ENCODE peak calls at places on chromosomes 16 and 17, in nine cellular contexts. W, T, D, M, X, U, H, Q and Y are unnamed samples.
A peak's percentile ranks its signal among the peaks of the same experiment; 100 is the strongest.

GRCh38 chr17:74147966-74148365 is 55.5 kb upstream of the RPL38 start:
- DNase-seq in W (no peak), T (peak; percentile 26), D (no peak), M (no peak), X (no peak), U (no peak), H (no peak), Q (no peak), Y (no peak)

GRCh38 chr17:17347234-17347955 is 44.2 kb downstream of the NT5M start:
- DNase-seq in W (no peak), T (peak; percentile 31), D (no peak), M (no peak), X (no peak), U (no peak), H (no peak), Q (no peak), Y (no peak)

GRCh38 chr17:57009737-57010445 is 32.0 kb downstream of the SCPEP1 start:
- DNase-seq in W (no peak), T (no peak), D (peak; percentile 30), M (peak; percentile 75), X (no peak), U (peak; percentile 68), H (no peak), Q (peak; percentile 53), Y (peak; percentile 34)

GRCh38 chr17:11986939-11987329 is 10.3 kb downstream of the ZNF18 start:
- DNase-seq in W (no peak), T (no peak), D (peak; percentile 47), M (no peak), X (no peak), U (no peak), H (no peak), Q (no peak), Y (peak; percentile 57)

GRCh38 chr17:82960419-82961271 is 118.8 kb upstream of the METRNL start:
- DNase-seq in W (no peak), T (peak; percentile 63), D (no peak), M (no peak), X (no peak), U (no peak), H (no peak), Q (peak; percentile 12), Y (no peak)

GRCh38 chr16:50079741-50080140 is 14.0 kb downstream of the HEATR3 start:
- DNase-seq in W (no peak), T (no peak), D (peak; percentile 41), M (no peak), X (no peak), U (no peak), H (no peak), Q (no peak), Y (no peak)

GRCh38 chr17:17661834-17662233 is 19.4 kb upstream of the RAI1 start:
- DNase-seq in W (no peak), T (no peak), D (no peak), M (no peak), X (no peak), U (no peak), H (no peak), Q (no peak), Y (no peak)

GRCh38 chr16:2150418-2151187 is 2.2 kb downstream of the RAB26 start:
- DNase-seq in W (no peak), T (no peak), D (peak; percentile 69), M (peak; percentile 76), X (no peak), U (peak; percentile 68), H (no peak), Q (no peak), Y (peak; percentile 61)

GRCh38 chr17:49468827-49469385 is 26.2 kb upstream of the NGFR start:
- DNase-seq in W (no peak), T (no peak), D (no peak), M (no peak), X (no peak), U (no peak), H (no peak), Q (no peak), Y (no peak)

GRCh38 chr16:81071816-81072215 is 5.2 kb downstream of the C16orf46 start:
- DNase-seq in W (no peak), T (no peak), D (peak; percentile 81), M (no peak), X (no peak), U (no peak), H (no peak), Q (no peak), Y (peak; percentile 61)

GRCh38 chr17:15651001-15651582 is 31.6 kb upstream of the FBXW10B start:
- DNase-seq in W (no peak), T (no peak), D (no peak), M (no peak), X (no peak), U (peak; percentile 48), H (no peak), Q (no peak), Y (no peak)

GRCh38 chr16:30186444-30186781 is 3.0 kb downstream of the CORO1A start:
- DNase-seq in W (no peak), T (no peak), D (no peak), M (no peak), X (no peak), U (no peak), H (no peak), Q (no peak), Y (no peak)

GRCh38 chr17:66040402-66040801 is 151.5 kb downstream of the CEP112 start:
- DNase-seq in W (no peak), T (no peak), D (no peak), M (no peak), X (no peak), U (no peak), H (no peak), Q (no peak), Y (no peak)

GRCh38 chr16:23294260-23294659 is 7.8 kb upstream of the SCNN1B start:
- DNase-seq in W (no peak), T (no peak), D (no peak), M (no peak), X (no peak), U (peak; percentile 58), H (no peak), Q (no peak), Y (no peak)

GRCh38 chr16:23298290-23298689 is 3.8 kb upstream of the SCNN1B start:
- DNase-seq in W (no peak), T (no peak), D (no peak), M (no peak), X (no peak), U (no peak), H (no peak), Q (no peak), Y (no peak)

GRCh38 chr16:23293016-23293415 is 9.1 kb upstream of the SCNN1B start:
- DNase-seq in W (no peak), T (no peak), D (no peak), M (no peak), X (no peak), U (no peak), H (no peak), Q (no peak), Y (no peak)

GRCh38 chr16:23301251-23302044 is 654 bp upstream of the SCNN1B start:
- DNase-seq in W (no peak), T (no peak), D (no peak), M (no peak), X (no peak), U (no peak), H (no peak), Q (no peak), Y (no peak)

GRCh38 chr16:23296994-23297393 is 5.1 kb upstream of the SCNN1B start:
- DNase-seq in W (no peak), T (no peak), D (no peak), M (peak; percentile 41), X (no peak), U (peak; percentile 48), H (no peak), Q (peak; percentile 22), Y (peak; percentile 31)
- TF ChIP-seq CTCF in W (no peak), T (peak; percentile 29), D (peak; percentile 28), M (peak; percentile 18), X (no peak), U (no peak), H (no peak), Q (no peak), Y (peak; percentile 12)

DNA sequence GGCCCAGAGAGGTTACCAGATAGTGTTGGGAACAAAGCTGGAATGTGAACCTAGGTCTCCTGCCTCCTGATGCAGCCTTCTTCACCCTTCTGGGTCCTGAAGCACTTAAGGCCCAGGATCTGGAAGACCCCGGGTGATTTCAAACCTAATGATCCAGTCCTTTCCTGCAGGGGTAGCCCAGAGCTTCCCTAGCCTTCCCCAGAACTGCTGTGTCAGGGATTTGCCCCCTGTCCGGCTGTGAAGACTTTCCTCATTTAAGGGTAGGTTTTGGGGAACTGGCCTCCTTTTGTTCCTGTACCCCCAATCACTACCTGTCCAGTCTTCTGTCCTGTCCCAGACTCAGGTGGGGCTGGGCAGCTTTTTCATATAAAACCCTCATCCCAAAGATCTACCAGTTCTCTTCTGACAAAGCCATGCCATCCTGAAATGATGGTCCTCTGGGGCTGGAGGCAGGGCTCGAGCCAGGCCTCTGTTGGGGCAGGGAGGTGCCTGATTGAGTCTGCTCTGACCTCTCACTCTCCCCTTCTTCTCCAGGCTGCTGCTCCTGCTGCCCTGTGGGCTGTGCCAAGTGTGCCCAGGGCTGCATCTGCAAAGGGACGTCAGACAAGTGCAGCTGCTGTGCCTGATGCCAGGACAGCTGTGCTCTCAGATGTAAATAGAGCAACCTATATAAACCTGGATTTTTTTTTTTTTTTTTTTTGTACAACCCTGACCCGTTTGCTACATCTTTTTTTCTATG is 1.3 kb downstream of the MT1X start:
- DNase-seq in W (no peak), T (no peak), D (no peak), M (peak; percentile 58), X (no peak), U (no peak), H (no peak), Q (no peak), Y (no peak)
- H3K4me3 ChIP-seq in W (no peak overlapping the region), T (peak overlapping the region; percentile 63), D (peak overlapping the region; percentile 85), M (peak overlapping the region; percentile 60), X (peak overlapping the region; percentile 88), U (no peak overlapping the region), H (peak overlapping the region; percentile 73), Q (peak overlapping the region; percentile 61), Y (no peak overlapping the region)

GRCh38 chr17:81523139-81524062 is 4.8 kb upstream of the FSCN2 start:
- DNase-seq in W (no peak), T (no peak), D (no peak), M (no peak), X (no peak), U (no peak), H (no peak), Q (peak; percentile 37), Y (peak; percentile 36)
- TF ChIP-seq CTCF in W (peak; percentile 29), T (peak; percentile 9), D (no peak), M (no peak), X (no peak), U (no peak), H (peak; percentile 17), Q (no peak), Y (peak; percentile 45)

DNA sequence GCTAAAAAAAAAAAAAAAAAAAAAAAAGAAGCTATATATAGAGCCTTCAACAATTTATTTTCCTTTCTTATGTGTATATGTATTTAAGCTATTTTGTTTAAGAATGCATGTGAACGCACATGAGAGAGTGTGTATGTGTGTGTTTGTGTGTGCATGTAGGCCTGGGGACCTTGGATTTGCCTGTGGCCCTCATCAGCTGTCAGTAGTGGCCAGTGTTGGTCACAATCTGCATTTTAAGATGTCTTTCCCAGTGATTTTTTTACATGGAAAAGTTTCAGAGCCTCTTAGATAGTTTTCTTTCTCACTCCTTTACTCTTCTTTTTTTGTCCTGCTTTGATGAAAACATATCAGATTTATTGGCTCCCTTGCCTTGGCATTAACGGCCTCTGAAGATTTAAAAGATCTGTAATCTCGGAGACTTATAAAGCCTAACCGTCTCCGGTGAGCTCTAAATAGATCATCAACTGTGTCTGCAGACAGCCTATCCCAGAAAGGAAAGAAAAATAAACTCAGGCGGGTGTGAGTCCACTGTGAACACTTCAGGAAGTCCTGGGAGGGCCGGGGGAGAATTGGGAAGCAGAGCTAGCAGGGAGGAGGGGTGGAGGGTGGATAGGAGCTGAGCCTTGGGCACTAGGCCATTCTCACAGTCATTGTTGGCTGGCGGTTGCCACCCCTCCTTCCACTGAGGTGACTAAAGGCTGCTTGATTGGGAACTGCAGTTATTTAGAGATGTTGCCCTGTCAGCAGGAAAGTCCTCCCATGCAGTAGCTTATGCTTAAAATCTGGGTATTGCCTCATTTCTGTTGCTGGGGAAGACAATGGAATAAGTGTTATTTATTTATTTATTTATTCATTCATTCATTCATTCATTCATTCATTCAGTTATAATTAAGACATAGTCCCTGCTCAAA is 86.8 kb downstream of the WWP2 start:
- DNase-seq in W (peak; percentile 76), T (peak; percentile 65), D (peak; percentile 50), M (peak; percentile 90), X (peak; percentile 70), U (peak; percentile 88), H (peak; percentile 76), Q (peak; percentile 79), Y (peak; percentile 66)
- H3K4me3 ChIP-seq in W (peak overlapping the region; percentile 4), T (no peak overlapping the region), D (no peak overlapping the region), M (no peak overlapping the region), X (peak overlapping the region; percentile 2), U (no peak overlapping the region), H (peak overlapping the region; percentile 27), Q (no peak overlapping the region), Y (no peak overlapping the region)